ENCODE peak calls at places on chromosome 19, in six cellular contexts. N is midbrain; C is AG10803; T is activated CD4-positive, alpha-beta T cell treated with anti-CD3 and anti-CD28 coated beads, Interleukin-2, amount 10 ng/mL, durations not matched to agents 7 days and 5 days; Z is psoas muscle; I is HFF-Myc. V is an unnamed sample.

GRCh38 chr19:18832331-18833140 is 777 bp downstream of the UPF1 start:
- DNase-seq in N (no peak), C (peak; percentile 25), I (no peak), Z (no peak), T (peak; percentile 20), V (no peak)

GRCh38 chr19:13980340-13980739 is 25.8 kb downstream of the RFX1 start:
- DNase-seq in I (no peak), C (no peak), Z (no peak), N (no peak), T (no peak), V (no peak)

GRCh38 chr19:17830567-17831418 is 9.5 kb upstream of the INSL3 start:
- DNase-seq in C (peak; percentile 57), I (no peak), T (peak; percentile 47), N (peak; percentile 34), Z (peak; percentile 71), V (peak; percentile 27)

GRCh38 chr19:15443838-15444237 is 5.9 kb downstream of the WIZ start:
- DNase-seq in Z (peak; percentile 88), C (peak; percentile 16), I (no peak), N (no peak), T (no peak), V (no peak)

GRCh38 chr19:17755533-17755885 is 4.2 kb downstream of the FCHO1 start:
- DNase-seq in C (no peak), I (no peak), N (no peak), Z (no peak), T (no peak), V (no peak)

GRCh38 chr19:5075603-5076002 is 106.7 kb downstream of the KDM4B start:
- DNase-seq in T (no peak), N (no peak), Z (no peak), C (no peak), I (no peak), V (no peak)

GRCh38 chr19:1274852-1275259 is 474 bp upstream of the FAM174C start:
- DNase-seq in Z (no peak), C (no peak), N (no peak), T (no peak), I (no peak), V (no peak)

GRCh38 chr19:34244611-34245299 is 9.6 kb upstream of the GARRE1 start:
- DNase-seq in N (no peak), Z (no peak), C (peak; percentile 28), T (no peak), I (no peak), V (no peak)

GRCh38 chr19:5296021-5296420 is 44.6 kb downstream of the PTPRS start:
- DNase-seq in Z (no peak), C (no peak), T (no peak), I (no peak), N (no peak), V (no peak)

GRCh38 chr19:18157465-18158063 is 4.6 kb downstream of the PIK3R2 start:
- DNase-seq in N (peak; percentile 89), Z (no peak), C (no peak), I (no peak), T (no peak), V (no peak)